ENCODE peak calls at places on chromosome 14, in five cellular contexts. A is cardiac muscle cell, C is heart left ventricle, B is upper lobe of right lung, G is IMR-90. F is an unnamed sample.

GRCh38 chr14:34301107-34301734 is 160.8 kb downstream of the SPTSSA start:
- DNase-seq in A (peak; percentile 55), C (no peak), B (no peak), G (peak; percentile 12), F (peak; percentile 26)

GRCh38 chr14:91127411-91127810 is 13.5 kb downstream of the DGLUCY start:
- DNase-seq in A (no peak), C (peak; percentile 58), B (peak; percentile 85), G (no peak), F (no peak)

GRCh38 chr14:103500148-103500990 is 22.3 kb downstream of the CKB start:
- DNase-seq in A (peak; percentile 94), C (peak; percentile 86), B (peak; percentile 93), G (peak; percentile 81), F (peak; percentile 54)

GRCh38 chr14:64734990-64735389 is 30.8 kb downstream of the PLEKHG3 start:
- DNase-seq in A (no peak), C (no peak), B (peak; percentile 26), G (no peak), F (no peak)

GRCh38 chr14:100299238-100299560 is 7.0 kb downstream of the SLC25A29 start:
- DNase-seq in A (no peak), C (no peak), B (no peak), G (no peak), F (no peak)

GRCh38 chr14:35336171-35337073 is 44.2 kb downstream of the PSMA6 start:
- DNase-seq in A (peak; percentile 32), C (peak; percentile 95), B (peak; percentile 95), G (peak; percentile 85), F (no peak)

GRCh38 chr14:64943556-64943955 is 1.0 kb upstream of the GPX2 start:
- DNase-seq in A (no peak), C (no peak), B (no peak), G (no peak), F (no peak)

GRCh38 chr14:71261206-71261605 is 353.9 kb downstream of the PCNX1 start:
- DNase-seq in A (no peak), C (no peak), B (no peak), G (peak; percentile 65), F (no peak)

GRCh38 chr14:54769955-54770863 is 132.4 kb downstream of the GCH1 start:
- DNase-seq in A (peak; percentile 73), C (no peak), B (no peak), G (no peak), F (no peak)

GRCh38 chr14:100281286-100282082 is 24.8 kb downstream of the SLC25A29 start:
- DNase-seq in A (no peak), C (no peak), B (peak; percentile 73), G (no peak), F (no peak)

GRCh38 chr14:76917759-76918175 is 91.6 kb downstream of the LRRC74A start:
- DNase-seq in A (no peak), C (peak; percentile 74), B (peak; percentile 79), G (no peak), F (no peak)

GRCh38 chr14:76918176-76918750 is 92.1 kb downstream of the LRRC74A start:
- DNase-seq in A (no peak), C (peak; percentile 74), B (peak; percentile 76), G (peak; percentile 90), F (no peak)

GRCh38 chr14:76918751-76919421 is 92.7 kb downstream of the LRRC74A start:
- DNase-seq in A (peak; percentile 58), C (peak; percentile 92), B (peak; percentile 96), G (peak; percentile 99), F (peak; percentile 96)

GRCh38 chr14:76919431-76919810 is 93.2 kb downstream of the LRRC74A start:
- DNase-seq in A (no peak), C (no peak), B (no peak), G (no peak), F (no peak)

DNA sequence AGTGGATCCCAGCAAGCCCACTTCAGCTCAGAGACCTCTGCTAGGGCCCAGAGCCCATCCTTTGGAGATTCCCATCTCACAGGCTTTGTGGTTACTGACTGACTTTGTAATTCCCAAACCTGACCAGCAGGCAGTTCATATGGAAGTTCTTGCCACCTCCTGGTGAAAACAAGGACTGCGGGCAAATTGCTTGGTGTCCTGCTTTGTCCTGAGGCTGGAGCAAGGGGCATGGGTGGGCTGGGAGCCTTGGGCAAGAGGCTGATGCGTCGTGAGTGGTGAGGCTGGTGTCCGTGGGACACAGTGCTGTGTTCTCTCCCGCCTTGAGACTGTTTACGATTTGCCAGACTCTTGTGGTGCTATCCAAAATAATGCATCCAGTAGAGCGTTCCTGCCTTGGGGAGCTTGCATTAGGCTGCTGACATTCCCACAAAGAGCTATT is 91.0 kb downstream of the LRRC74A start:
- DNase-seq in A (peak; percentile 71), C (peak; percentile 57), B (no peak), G (peak; percentile 84), F (peak; percentile 71)
- H3K4me1 ChIP-seq in A (peaks cover 50% of the 10 kb centered on the region), C (peaks cover 59% of the 10 kb centered on the region), B (peaks cover 51% of the 10 kb centered on the region), G (peaks cover 42% of the 10 kb centered on the region), F (peaks cover 64% of the 10 kb centered on the region)

GRCh38 chr14:79298373-79298772 is 912.9 kb downstream of the DIO2 start:
- DNase-seq in A (no peak), C (no peak), B (no peak), G (no peak), F (no peak)

GRCh38 chr14:79299162-79299561 is 912.1 kb downstream of the DIO2 start:
- DNase-seq in A (peak; percentile 24), C (no peak), B (no peak), G (no peak), F (no peak)

GRCh38 chr14:79306546-79306945 is 904.8 kb downstream of the DIO2 start:
- DNase-seq in A (peak; percentile 5), C (no peak), B (no peak), G (no peak), F (no peak)

GRCh38 chr14:79304279-79304678 is 907.0 kb downstream of the DIO2 start:
- DNase-seq in A (no peak), C (no peak), B (no peak), G (no peak), F (no peak)
- H3K4me3 ChIP-seq in A (no peak overlapping the region), C (no peak overlapping the region), B (no peak overlapping the region), G (no peak overlapping the region), F (no peak overlapping the region)

GRCh38 chr14:96096639-96097610 is 57.8 kb downstream of the C14orf132 start:
- DNase-seq in A (no peak), C (no peak), B (no peak), G (no peak), F (no peak)
- H3K4me1 ChIP-seq in A (no peaks in the 10 kb centered on the region), C (peaks cover 4% of the 10 kb centered on the region), B (peaks cover 8% of the 10 kb centered on the region), G (peaks cover 17% of the 10 kb centered on the region), F (peaks cover 16% of the 10 kb centered on the region)

DNA sequence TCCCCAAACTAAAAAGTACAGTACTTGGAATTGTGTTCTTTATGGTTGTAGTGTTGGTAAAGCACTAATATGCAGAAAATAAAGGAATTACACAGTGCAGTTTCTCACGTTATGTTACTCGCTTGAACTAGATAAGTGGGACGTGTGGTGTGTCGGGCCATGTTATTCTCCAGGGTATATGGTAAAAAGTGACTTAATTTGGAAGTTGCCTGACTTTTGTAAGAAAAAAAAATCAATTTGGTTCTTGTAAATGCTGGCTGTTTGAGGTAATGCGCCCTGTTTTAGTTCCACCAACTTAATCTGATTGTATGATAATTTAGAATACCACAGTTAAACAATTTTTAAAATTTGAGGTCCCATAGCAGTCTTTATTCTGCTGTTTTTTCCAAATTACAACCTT is 4.1 kb downstream of the ARF6 start:
- DNase-seq in A (no peak), C (no peak), B (no peak), G (no peak), F (no peak)
- H3K4me3 ChIP-seq in A (no peak overlapping the region), C (peak overlapping the region; percentile 14), B (peak overlapping the region; percentile 86), G (no peak overlapping the region), F (no peak overlapping the region)

GRCh38 chr14:85764809-85765208 is 234.9 kb downstream of the FLRT2 start:
- DNase-seq in A (no peak), C (no peak), B (no peak), G (no peak), F (no peak)
- H3K4me1 ChIP-seq in A (no peaks in the 10 kb centered on the region), C (no peaks in the 10 kb centered on the region), B (no peaks in the 10 kb centered on the region), G (no peaks in the 10 kb centered on the region), F (no peaks in the 10 kb centered on the region)

GRCh38 chr14:76501156-76501555 is 125.2 kb downstream of the ESRRB start:
- DNase-seq in A (no peak), C (no peak), B (no peak), G (no peak), F (no peak)
- H3K4me3 ChIP-seq in A (no peak overlapping the region), C (no peak overlapping the region), B (no peak overlapping the region), G (no peak overlapping the region), F (no peak overlapping the region)

DNA sequence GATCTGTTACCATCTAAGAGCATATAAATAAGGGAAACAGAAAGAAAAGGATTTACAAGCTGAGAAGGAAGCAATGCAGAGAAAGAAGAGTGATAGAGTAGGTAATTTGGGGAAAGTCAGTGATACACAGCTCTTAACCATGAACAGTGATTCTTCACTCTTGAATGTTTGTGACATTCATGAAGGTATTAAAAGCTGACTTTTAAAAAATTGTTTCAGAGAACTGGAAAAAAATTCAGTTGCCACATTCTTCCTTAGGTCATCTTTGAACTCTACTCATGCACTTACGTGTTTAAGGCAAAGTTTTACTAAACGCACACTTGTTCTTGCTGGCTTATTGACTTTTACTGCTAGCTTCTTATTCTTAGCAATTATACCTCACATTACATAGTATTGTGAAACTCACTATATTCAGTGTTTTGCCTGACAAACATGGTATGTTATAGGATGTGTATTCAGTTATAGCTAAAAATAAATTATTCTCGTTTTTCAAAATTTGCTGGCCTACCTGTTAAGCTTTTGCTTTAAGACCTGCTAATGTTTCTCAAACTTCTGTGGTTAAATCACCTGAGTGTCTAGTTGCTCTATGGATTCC is 10.9 kb downstream of the HIF1A start:
- DNase-seq in A (no peak), C (no peak), B (no peak), G (no peak), F (no peak)
- H3K4me1 ChIP-seq in A (peaks cover 22% of the 10 kb centered on the region), C (peaks cover 37% of the 10 kb centered on the region), B (peaks cover 44% of the 10 kb centered on the region), G (no peaks in the 10 kb centered on the region), F (peaks cover 1% of the 10 kb centered on the region)

GRCh38 chr14:74614508-74615495 is 2.8 kb upstream of the LTBP2 start:
- DNase-seq in A (no peak), C (no peak), B (no peak), G (no peak), F (no peak)
- H3K4me3 ChIP-seq in A (no peak overlapping the region), C (no peak overlapping the region), B (no peak overlapping the region), G (no peak overlapping the region), F (no peak overlapping the region)